ENCODE peak calls at places on chromosome 19, in eight cellular contexts. One of them, this sample, is unnamed.

GRCh38 chr19:18655173-18655844 is 18.5 kb downstream of the KLHL26 start:
- DNase-seq in NCI-H510A: no peak
- DNase-seq in Daoy: no peak
- DNase-seq in myocyte: no peak
- DNase-seq in brain pericyte: no peak
- DNase-seq in T-helper 17 cell: no peak
- DNase-seq in psoas muscle: no peak
- DNase-seq in LoVo: no peak
- DNase-seq in this sample: no peak

GRCh38 chr19:32891609-32892008 is 22.0 kb upstream of the SLC7A9 start:
- DNase-seq in myocyte: no peak
- DNase-seq in Daoy: no peak
- DNase-seq in brain pericyte: no peak
- DNase-seq in NCI-H510A: no peak
- DNase-seq in psoas muscle: no peak
- DNase-seq in LoVo: no peak
- DNase-seq in T-helper 17 cell: no peak
- DNase-seq in this sample: no peak

GRCh38 chr19:55189424-55189823 is 9.3 kb upstream of the SYT5 start:
- DNase-seq in Daoy: peak; percentile 96
- DNase-seq in T-helper 17 cell: no peak
- DNase-seq in psoas muscle: peak; percentile 63
- DNase-seq in brain pericyte: peak; percentile 86
- DNase-seq in NCI-H510A: no peak
- DNase-seq in myocyte: peak; percentile 41
- DNase-seq in LoVo: no peak
- DNase-seq in this sample: peak; percentile 94

GRCh38 chr19:7917292-7918061 is 2.7 kb upstream of the SNAPC2 start:
- DNase-seq in NCI-H510A: no peak
- DNase-seq in psoas muscle: no peak
- DNase-seq in T-helper 17 cell: peak; percentile 50
- DNase-seq in LoVo: peak; percentile 66
- DNase-seq in myocyte: peak; percentile 51
- DNase-seq in Daoy: peak; percentile 73
- DNase-seq in brain pericyte: no peak
- DNase-seq in this sample: peak; percentile 51

GRCh38 chr19:55179570-55180484 is at the start of gene SYT5:
- DNase-seq in T-helper 17 cell: peak; percentile 52
- DNase-seq in LoVo: no peak
- DNase-seq in NCI-H510A: no peak
- DNase-seq in myocyte: peak; percentile 33
- DNase-seq in psoas muscle: no peak
- DNase-seq in Daoy: peak; percentile 58
- DNase-seq in brain pericyte: no peak
- DNase-seq in this sample: peak; percentile 14

GRCh38 chr19:13153627-13154240 is 3.5 kb downstream of the IER2 start:
- DNase-seq in Daoy: no peak
- DNase-seq in psoas muscle: peak; percentile 50
- DNase-seq in NCI-H510A: no peak
- DNase-seq in T-helper 17 cell: no peak
- DNase-seq in myocyte: peak; percentile 62
- DNase-seq in LoVo: peak; percentile 15
- DNase-seq in brain pericyte: no peak
- DNase-seq in this sample: no peak

GRCh38 chr19:2331601-2332246 is 3.2 kb downstream of the SPPL2B start:
- DNase-seq in Daoy: no peak
- DNase-seq in LoVo: no peak
- DNase-seq in T-helper 17 cell: no peak
- DNase-seq in psoas muscle: no peak
- DNase-seq in myocyte: no peak
- DNase-seq in brain pericyte: no peak
- DNase-seq in NCI-H510A: no peak
- DNase-seq in this sample: no peak

GRCh38 chr19:19300613-19301012 is 19.7 kb downstream of the SUGP1 start:
- DNase-seq in Daoy: no peak
- DNase-seq in myocyte: no peak
- DNase-seq in NCI-H510A: no peak
- DNase-seq in T-helper 17 cell: no peak
- DNase-seq in psoas muscle: no peak
- DNase-seq in LoVo: no peak
- DNase-seq in brain pericyte: no peak
- DNase-seq in this sample: no peak

GRCh38 chr19:39845621-39846175 is 481 bp downstream of the FBL start:
- DNase-seq in myocyte: peak; percentile 26
- DNase-seq in LoVo: peak; percentile 15
- DNase-seq in T-helper 17 cell: no peak
- DNase-seq in brain pericyte: no peak
- DNase-seq in NCI-H510A: no peak
- DNase-seq in psoas muscle: no peak
- DNase-seq in Daoy: peak; percentile 35
- DNase-seq in this sample: no peak

GRCh38 chr19:375395-376110 is 31.0 kb upstream of the MIER2 start:
- DNase-seq in psoas muscle: no peak
- DNase-seq in myocyte: no peak
- DNase-seq in Daoy: no peak
- DNase-seq in LoVo: no peak
- DNase-seq in brain pericyte: no peak
- DNase-seq in T-helper 17 cell: no peak
- DNase-seq in NCI-H510A: no peak
- DNase-seq in this sample: no peak

GRCh38 chr19:10927691-10928562 is 512 bp downstream of the YIPF2 start:
- DNase-seq in T-helper 17 cell: no peak
- DNase-seq in brain pericyte: no peak
- DNase-seq in myocyte: peak; percentile 30
- DNase-seq in NCI-H510A: no peak
- DNase-seq in LoVo: no peak
- DNase-seq in Daoy: no peak
- DNase-seq in psoas muscle: no peak
- DNase-seq in this sample: no peak

GRCh38 chr19:35068941-35069634 is 27.6 kb downstream of the HPN start:
- DNase-seq in T-helper 17 cell: no peak
- DNase-seq in myocyte: no peak
- DNase-seq in Daoy: no peak
- DNase-seq in brain pericyte: no peak
- DNase-seq in psoas muscle: no peak
- DNase-seq in LoVo: no peak
- DNase-seq in NCI-H510A: no peak
- DNase-seq in this sample: no peak

GRCh38 chr19:6890421-6890913 is 3.1 kb downstream of the ADGRE1 start:
- DNase-seq in brain pericyte: no peak
- DNase-seq in myocyte: no peak
- DNase-seq in LoVo: no peak
- DNase-seq in T-helper 17 cell: no peak
- DNase-seq in Daoy: no peak
- DNase-seq in psoas muscle: no peak
- DNase-seq in NCI-H510A: no peak
- DNase-seq in this sample: no peak

GRCh38 chr19:14830702-14831101 is 4.3 kb downstream of the OR7A5 start:
- DNase-seq in Daoy: peak; percentile 22
- DNase-seq in myocyte: no peak
- DNase-seq in NCI-H510A: no peak
- DNase-seq in LoVo: no peak
- DNase-seq in brain pericyte: no peak
- DNase-seq in T-helper 17 cell: no peak
- DNase-seq in psoas muscle: no peak
- DNase-seq in this sample: no peak

GRCh38 chr19:40304306-40304705 is 19.2 kb upstream of the AKT2 start:
- DNase-seq in NCI-H510A: no peak
- DNase-seq in brain pericyte: no peak
- DNase-seq in psoas muscle: no peak
- DNase-seq in myocyte: no peak
- DNase-seq in T-helper 17 cell: no peak
- DNase-seq in LoVo: no peak
- DNase-seq in Daoy: no peak
- DNase-seq in this sample: no peak

GRCh38 chr19:55621673-55622231 is 2.6 kb downstream of the ZNF784 start:
- DNase-seq in NCI-H510A: no peak
- DNase-seq in brain pericyte: no peak
- DNase-seq in T-helper 17 cell: no peak
- DNase-seq in myocyte: no peak
- DNase-seq in Daoy: no peak
- DNase-seq in LoVo: no peak
- DNase-seq in psoas muscle: no peak
- DNase-seq in this sample: no peak

GRCh38 chr19:6076675-6077463 is 33.4 kb downstream of the RFX2 start:
- DNase-seq in T-helper 17 cell: no peak
- DNase-seq in brain pericyte: no peak
- DNase-seq in Daoy: peak; percentile 72
- DNase-seq in NCI-H510A: no peak
- DNase-seq in psoas muscle: peak; percentile 41
- DNase-seq in LoVo: peak; percentile 20
- DNase-seq in myocyte: peak; percentile 86
- DNase-seq in this sample: peak; percentile 64

GRCh38 chr19:5292453-5292842 is 48.2 kb downstream of the PTPRS start:
- DNase-seq in NCI-H510A: no peak
- DNase-seq in brain pericyte: no peak
- DNase-seq in LoVo: no peak
- DNase-seq in Daoy: no peak
- DNase-seq in psoas muscle: no peak
- DNase-seq in myocyte: no peak
- DNase-seq in T-helper 17 cell: no peak
- DNase-seq in this sample: no peak

GRCh38 chr19:12913871-12914690 is 5.0 kb downstream of the SYCE2 start:
- DNase-seq in brain pericyte: no peak
- DNase-seq in psoas muscle: no peak
- DNase-seq in T-helper 17 cell: no peak
- DNase-seq in myocyte: no peak
- DNase-seq in NCI-H510A: no peak
- DNase-seq in LoVo: no peak
- DNase-seq in Daoy: no peak
- DNase-seq in this sample: no peak

GRCh38 chr19:7351861-7352260 is 3.1 kb downstream of the ARHGEF18 start:
- DNase-seq in brain pericyte: no peak
- DNase-seq in T-helper 17 cell: no peak
- DNase-seq in psoas muscle: no peak
- DNase-seq in Daoy: no peak
- DNase-seq in myocyte: no peak
- DNase-seq in NCI-H510A: no peak
- DNase-seq in LoVo: no peak
- DNase-seq in this sample: no peak

GRCh38 chr19:21256722-21257121 is 72.5 kb downstream of the ZNF708 start:
- DNase-seq in psoas muscle: no peak
- DNase-seq in brain pericyte: no peak
- DNase-seq in T-helper 17 cell: no peak
- DNase-seq in Daoy: no peak
- DNase-seq in NCI-H510A: no peak
- DNase-seq in LoVo: no peak
- DNase-seq in myocyte: peak; percentile 32
- DNase-seq in this sample: no peak

GRCh38 chr19:29504454-29504853 is 21.3 kb upstream of the VSTM2B start:
- DNase-seq in myocyte: no peak
- DNase-seq in Daoy: no peak
- DNase-seq in LoVo: no peak
- DNase-seq in brain pericyte: no peak
- DNase-seq in NCI-H510A: no peak
- DNase-seq in psoas muscle: no peak
- DNase-seq in T-helper 17 cell: no peak
- DNase-seq in this sample: no peak

GRCh38 chr19:33414667-33415605 is 41.4 kb downstream of the CEBPG start:
- DNase-seq in psoas muscle: no peak
- DNase-seq in T-helper 17 cell: no peak
- DNase-seq in Daoy: no peak
- DNase-seq in brain pericyte: no peak
- DNase-seq in LoVo: no peak
- DNase-seq in NCI-H510A: no peak
- DNase-seq in myocyte: no peak
- DNase-seq in this sample: no peak

GRCh38 chr19:916645-917322 is 349 bp upstream of the KISS1R start:
- DNase-seq in LoVo: no peak
- DNase-seq in myocyte: no peak
- DNase-seq in T-helper 17 cell: no peak
- DNase-seq in psoas muscle: no peak
- DNase-seq in Daoy: no peak
- DNase-seq in brain pericyte: no peak
- DNase-seq in NCI-H510A: no peak
- DNase-seq in this sample: no peak

GRCh38 chr19:38512277-38512676 is 78.8 kb downstream of the RYR1 start:
- DNase-seq in myocyte: no peak
- DNase-seq in psoas muscle: no peak
- DNase-seq in Daoy: peak; percentile 21
- DNase-seq in NCI-H510A: no peak
- DNase-seq in T-helper 17 cell: no peak
- DNase-seq in LoVo: no peak
- DNase-seq in brain pericyte: no peak
- DNase-seq in this sample: no peak

GRCh38 chr19:7228935-7229541 is 65.2 kb downstream of the INSR start:
- DNase-seq in psoas muscle: no peak
- DNase-seq in Daoy: no peak
- DNase-seq in myocyte: no peak
- DNase-seq in T-helper 17 cell: no peak
- DNase-seq in NCI-H510A: no peak
- DNase-seq in brain pericyte: no peak
- DNase-seq in LoVo: no peak
- DNase-seq in this sample: no peak

GRCh38 chr19:46866407-46867132 is 5.8 kb downstream of the ARHGAP35 start:
- DNase-seq in Daoy: no peak
- DNase-seq in psoas muscle: no peak
- DNase-seq in NCI-H510A: no peak
- DNase-seq in T-helper 17 cell: no peak
- DNase-seq in brain pericyte: no peak
- DNase-seq in LoVo: peak; percentile 68
- DNase-seq in myocyte: no peak
- DNase-seq in this sample: no peak

GRCh38 chr19:30883071-30883470 is 466.2 kb downstream of the TSHZ3 start:
- DNase-seq in brain pericyte: no peak
- DNase-seq in myocyte: no peak
- DNase-seq in NCI-H510A: no peak
- DNase-seq in LoVo: no peak
- DNase-seq in Daoy: peak; percentile 37
- DNase-seq in T-helper 17 cell: no peak
- DNase-seq in psoas muscle: no peak
- DNase-seq in this sample: no peak

GRCh38 chr19:54331626-54332025 is 7.3 kb downstream of the LILRA4 start:
- DNase-seq in brain pericyte: no peak
- DNase-seq in LoVo: no peak
- DNase-seq in myocyte: no peak
- DNase-seq in T-helper 17 cell: no peak
- DNase-seq in psoas muscle: no peak
- DNase-seq in NCI-H510A: no peak
- DNase-seq in Daoy: no peak
- DNase-seq in this sample: no peak

GRCh38 chr19:1106841-1107654 is 3.3 kb downstream of the GPX4 start:
- DNase-seq in NCI-H510A: no peak
- DNase-seq in myocyte: no peak
- DNase-seq in T-helper 17 cell: peak; percentile 11
- DNase-seq in psoas muscle: no peak
- DNase-seq in LoVo: no peak
- DNase-seq in Daoy: peak; percentile 71
- DNase-seq in brain pericyte: no peak
- DNase-seq in this sample: no peak

GRCh38 chr19:35944553-35944952 is 8.4 kb downstream of the LRFN3 start:
- DNase-seq in myocyte: no peak
- DNase-seq in LoVo: no peak
- DNase-seq in NCI-H510A: no peak
- DNase-seq in T-helper 17 cell: no peak
- DNase-seq in Daoy: no peak
- DNase-seq in brain pericyte: no peak
- DNase-seq in psoas muscle: no peak
- DNase-seq in this sample: no peak

GRCh38 chr19:35845215-35846037 is 6.9 kb downstream of the NPHS1 start:
- DNase-seq in Daoy: peak; percentile 43
- DNase-seq in psoas muscle: peak; percentile 27
- DNase-seq in NCI-H510A: no peak
- DNase-seq in LoVo: peak; percentile 68
- DNase-seq in brain pericyte: no peak
- DNase-seq in T-helper 17 cell: no peak
- DNase-seq in myocyte: no peak
- DNase-seq in this sample: no peak

GRCh38 chr19:41420101-41420880 is 6.9 kb downstream of the B3GNT8 start:
- DNase-seq in myocyte: no peak
- DNase-seq in NCI-H510A: no peak
- DNase-seq in Daoy: no peak
- DNase-seq in T-helper 17 cell: no peak
- DNase-seq in psoas muscle: no peak
- DNase-seq in LoVo: no peak
- DNase-seq in brain pericyte: no peak
- DNase-seq in this sample: no peak

GRCh38 chr19:41990028-41990427 is 4.0 kb downstream of the ATP1A3 start:
- DNase-seq in T-helper 17 cell: no peak
- DNase-seq in Daoy: no peak
- DNase-seq in LoVo: no peak
- DNase-seq in myocyte: no peak
- DNase-seq in NCI-H510A: no peak
- DNase-seq in psoas muscle: no peak
- DNase-seq in brain pericyte: no peak
- DNase-seq in this sample: no peak